ENCODE peak calls at places on chromosomes 3 and 15, in six cellular contexts. L is GM10248; N is NCI-H1436; P is endothelial cell; D is choroid plexus epithelial cell; X is activated naive CD8-positive, alpha-beta T cell treated with anti-CD3 and anti-CD28 coated beads, Interleukin-2, amount 50 U/mL, for 24 hours. K is an unnamed sample.

GRCh38 chr15:38541046-38541445 is 23.6 kb downstream of the RASGRP1 start:
- DNase-seq in L (no peak), N (no peak), P (no peak), D (no peak), X (no peak), K (no peak)

GRCh38 chr15:100133001-100133400 is 208.8 kb downstream of the ADAMTS17 start:
- DNase-seq in L (no peak), N (no peak), P (no peak), D (no peak), X (no peak), K (no peak)

GRCh38 chr15:29126821-29127461 is 142.7 kb downstream of the NSMCE3 start:
- DNase-seq in L (no peak), N (no peak), P (peak), D (no peak), X (no peak), K (no peak)

GRCh38 chr3:170751894-170752283 is 118.1 kb downstream of the RPL22L1 start:
- DNase-seq in L (no peak), N (no peak), P (no peak), D (no peak), X (no peak), K (no peak)

GRCh38 chr3:190097617-190098016 is 23.1 kb downstream of the P3H2 start:
- DNase-seq in L (no peak), N (no peak), P (peak), D (peak), X (no peak), K (no peak)

GRCh38 chr3:42071720-42072582 is 19.2 kb upstream of the TRAK1 start:
- DNase-seq in L (peak), N (no peak), P (no peak), D (peak), X (no peak), K (no peak)

GRCh38 chr15:78012643-78013077 is 64.9 kb downstream of the TBC1D2B start:
- DNase-seq in L (no peak), N (no peak), P (no peak), D (peak), X (no peak), K (no peak)

GRCh38 chr3:177754508-177754921 is 557.2 kb upstream of the TBL1XR1 start:
- DNase-seq in L (no peak), N (no peak), P (no peak), D (no peak), X (no peak), K (no peak)

GRCh38 chr3:41581700-41582099 is 380.2 kb downstream of the ULK4 start:
- DNase-seq in L (peak), N (no peak), P (no peak), D (no peak), X (no peak), K (no peak)

GRCh38 chr3:82416828-82417227 is 655.4 kb upstream of the GBE1 start:
- DNase-seq in L (no peak), N (no peak), P (no peak), D (no peak), X (no peak), K (no peak)

GRCh38 chr3:42162462-42162861 is 71.3 kb downstream of the TRAK1 start:
- DNase-seq in L (no peak), N (no peak), P (no peak), D (no peak), X (no peak), K (no peak)

GRCh38 chr15:69648215-69648614 is 195.6 kb downstream of the RPLP1 start:
- DNase-seq in L (no peak), N (peak), P (no peak), D (peak), X (no peak), K (no peak)

GRCh38 chr15:42890161-42890913 is 30.2 kb downstream of the TTBK2 start:
- DNase-seq in L (no peak), N (no peak), P (no peak), D (peak), X (no peak), K (no peak)

GRCh38 chr3:172213168-172213567 is 173.8 kb downstream of the FNDC3B start:
- DNase-seq in L (no peak), N (no peak), P (no peak), D (peak), X (peak), K (no peak)

GRCh38 chr3:185732782-185733181 is 92.1 kb downstream of the IGF2BP2 start:
- DNase-seq in L (no peak), N (no peak), P (no peak), D (peak), X (no peak), K (no peak)

GRCh38 chr3:37114251-37115145 is 59.9 kb downstream of the LRRFIP2 start:
- DNase-seq in L (no peak), N (no peak), P (no peak), D (peak), X (no peak), K (no peak)

GRCh38 chr15:68849477-68849876 is 28.8 kb upstream of the ANP32A start:
- DNase-seq in L (no peak), N (no peak), P (no peak), D (no peak), X (no peak), K (no peak)

GRCh38 chr3:124217542-124217941 is 225.6 kb upstream of the ROPN1 start:
- DNase-seq in L (peak), N (no peak), P (peak), D (peak), X (peak), K (peak)

GRCh38 chr3:145170101-145170500 is 990.9 kb downstream of the PLOD2 start:
- DNase-seq in L (no peak), N (no peak), P (no peak), D (peak), X (no peak), K (no peak)

GRCh38 chr15:48336940-48337339 is 5.7 kb downstream of the DUT start:
- DNase-seq in L (no peak), N (peak), P (peak), D (peak), X (no peak), K (peak)

GRCh38 chr15:35669457-35670045 is 123.6 kb upstream of the DPH6 start:
- DNase-seq in L (no peak), N (no peak), P (no peak), D (no peak), X (no peak), K (no peak)

GRCh38 chr15:52360229-52361203 is 64.9 kb upstream of the MYO5C start:
- DNase-seq in L (no peak), N (no peak), P (no peak), D (no peak), X (no peak), K (peak)

GRCh38 chr3:126252373-126252772 is 72.0 kb upstream of the ALDH1L1 start:
- DNase-seq in L (no peak), N (no peak), P (no peak), D (no peak), X (no peak), K (no peak)

GRCh38 chr3:195709676-195710085 is 11.1 kb upstream of the MUC20 start:
- DNase-seq in L (no peak), N (no peak), P (no peak), D (no peak), X (no peak), K (no peak)

GRCh38 chr3:29531611-29532150 is 250.8 kb downstream of the RBMS3 start:
- DNase-seq in L (no peak), N (no peak), P (no peak), D (no peak), X (no peak), K (no peak)

GRCh38 chr3:51024765-51025681 is 350.3 kb downstream of the DOCK3 start:
- DNase-seq in L (no peak), N (peak), P (no peak), D (no peak), X (peak), K (no peak)

GRCh38 chr3:11624704-11625375 is 18.9 kb downstream of the VGLL4 start:
- DNase-seq in L (no peak), N (no peak), P (no peak), D (no peak), X (no peak), K (no peak)

GRCh38 chr3:171122212-171122611 is 95.7 kb upstream of the SLC2A2 start:
- DNase-seq in L (no peak), N (no peak), P (no peak), D (no peak), X (no peak), K (no peak)

GRCh38 chr15:79849789-79850188 is 47.0 kb downstream of the MTHFS start:
- DNase-seq in L (no peak), N (no peak), P (peak), D (peak), X (peak), K (peak)

K was measured in neuronal stem cell.